ENCODE peak calls at places on chromosomes 5 and 9, in four cellular contexts. I is A549, E is WTC11, Q is GM12878. X is an unnamed sample.

GRCh38 chr5:134110382-134110781 is 4.1 kb upstream of the TCF7 start:
- DNase-seq in E (no peak), I (no peak), Q (no peak), X (no peak)

GRCh38 chr9:1726993-1727759 is 288.0 kb upstream of the SMARCA2 start:
- DNase-seq in I (no peak), Q (no peak), E (peak; percentile 22), X (no peak)

GRCh38 chr5:66867622-66868322 is 271.6 kb downstream of the MAST4 start:
- DNase-seq in Q (no peak), E (no peak), I (no peak), X (no peak)

GRCh38 chr9:124853605-124854143 is 414 bp downstream of the WDR38 start:
- DNase-seq in Q (no peak), I (no peak), E (no peak), X (no peak)

GRCh38 chr9:20353931-20354652 is 268.2 kb downstream of the MLLT3 start:
- DNase-seq in E (no peak), I (no peak), Q (no peak), X (no peak)

GRCh38 chr9:20573023-20573422 is 49.3 kb downstream of the MLLT3 start:
- DNase-seq in I (no peak), E (no peak), Q (no peak), X (no peak)

GRCh38 chr9:130866474-130866965 is 30.1 kb downstream of the QRFP start:
- DNase-seq in I (peak; percentile 93), E (peak; percentile 91), Q (peak; percentile 17), X (no peak)

GRCh38 chr5:80967500-80968181 is 7.5 kb downstream of the RASGRF2 start:
- DNase-seq in E (no peak), I (peak; percentile 70), Q (no peak), X (no peak)

GRCh38 chr5:36502608-36503007 is 103.8 kb upstream of the SLC1A3 start:
- DNase-seq in E (no peak), Q (no peak), I (no peak), X (no peak)

GRCh38 chr5:120749737-120750136 is 285.6 kb downstream of the PRR16 start:
- DNase-seq in Q (no peak), E (no peak), I (no peak), X (no peak)

GRCh38 chr9:134602547-134603362 is 38.8 kb upstream of the COL5A1 start:
- DNase-seq in Q (no peak), I (peak; percentile 92), E (no peak), X (no peak)

GRCh38 chr5:35773936-35774335 is 82.8 kb upstream of the IL7R start:
- DNase-seq in E (no peak), I (no peak), Q (no peak), X (no peak)

GRCh38 chr5:58002318-58002717 is 457.6 kb downstream of the PLK2 start:
- DNase-seq in Q (no peak), E (no peak), I (peak; percentile 7), X (no peak)

GRCh38 chr5:142911170-142911569 is 141.0 kb downstream of the ARHGAP26 start:
- DNase-seq in I (no peak), E (no peak), Q (no peak), X (no peak)

DNA sequence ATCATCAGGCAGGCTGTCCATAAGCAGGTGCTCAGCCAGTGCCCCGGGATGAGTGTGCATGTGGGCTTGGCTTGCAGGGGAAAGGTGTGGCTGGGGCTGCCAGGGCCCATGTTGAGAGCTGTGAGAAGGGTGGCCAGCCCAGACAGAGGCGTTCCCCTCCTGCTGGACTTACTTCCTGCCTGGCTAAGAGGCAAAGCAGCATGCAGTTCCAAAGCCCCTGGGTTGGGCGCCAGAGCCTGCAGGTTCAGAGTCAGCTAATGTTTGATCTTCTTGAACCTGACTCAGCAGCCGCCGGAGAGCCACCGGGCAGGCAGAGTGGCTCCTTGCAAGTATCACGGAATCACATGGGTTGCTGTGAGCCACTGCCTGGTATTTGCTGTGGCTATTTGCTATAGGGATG is 168.4 kb upstream of the MAP1B start:
- DNase-seq in I (peak; percentile 87), Q (no peak), E (peak; percentile 28), X (no peak)
- TF ChIP-seq MAX in I (peak; percentile 60), Q (no peak), E (no peak), X (no peak)

GRCh38 chr5:87776785-87777184 is 364.1 kb upstream of the CCNH start:
- DNase-seq in I (no peak), Q (no peak), E (no peak), X (no peak)

GRCh38 chr5:87784869-87785268 is 372.1 kb upstream of the CCNH start:
- DNase-seq in Q (no peak), I (no peak), E (no peak), X (no peak)

DNA sequence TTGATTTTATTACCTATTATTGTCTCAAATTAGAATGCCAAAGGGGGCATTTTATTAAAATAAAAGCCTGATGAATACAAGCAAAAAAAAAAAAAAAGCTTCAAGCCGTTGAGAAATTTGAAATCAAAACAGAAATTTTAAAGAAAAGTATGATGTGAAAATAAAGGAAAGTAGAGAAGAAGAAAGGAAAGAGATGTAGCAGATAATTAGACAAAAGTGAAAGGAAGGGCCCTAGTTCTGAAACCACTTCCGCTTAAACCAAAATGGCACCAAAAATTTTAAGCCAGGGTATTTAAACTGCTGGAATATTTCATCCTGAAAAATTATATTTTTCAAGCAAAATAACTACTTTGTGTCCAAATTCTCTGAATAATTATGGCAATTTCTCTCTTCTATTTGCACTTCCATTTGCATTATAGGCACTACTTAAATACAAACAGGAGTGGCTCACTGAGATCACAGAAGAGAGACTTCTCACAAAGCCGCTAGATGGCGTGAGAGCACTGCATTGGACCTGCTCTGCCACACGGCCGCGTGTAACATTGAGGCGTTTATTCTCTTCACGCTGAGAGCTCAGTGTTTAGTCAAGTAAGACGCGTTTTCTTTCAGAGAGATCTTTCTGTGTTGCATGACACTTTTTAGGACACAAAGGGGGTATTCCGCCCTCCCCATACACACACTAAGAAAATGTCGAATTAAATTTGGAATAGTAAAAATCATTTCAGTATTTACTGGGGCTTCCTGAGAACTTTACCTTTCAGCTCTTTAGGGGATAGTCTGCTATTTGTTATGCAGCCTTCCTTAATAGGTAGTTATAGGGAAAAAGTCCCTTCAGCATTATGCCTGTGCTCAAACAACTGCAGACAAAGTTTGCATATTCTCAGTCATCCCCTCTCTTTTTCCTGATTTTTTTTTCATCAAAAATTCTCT is 368.4 kb upstream of the CCNH start:
- DNase-seq in Q (peak; percentile 48), E (peak; percentile 82), I (peak; percentile 84), X (peak; percentile 51)
- TF ChIP-seq MAX in Q (peak; percentile 46), E (peak; percentile 42), I (peak; percentile 48), X (no peak)

GRCh38 chr9:132638240-132638639 is 31.5 kb downstream of the DDX31 start:
- DNase-seq in I (no peak), E (no peak), Q (no peak), X (no peak)
- TF ChIP-seq MAX in I (no peak), E (no peak), Q (no peak), X (no peak)

DNA sequence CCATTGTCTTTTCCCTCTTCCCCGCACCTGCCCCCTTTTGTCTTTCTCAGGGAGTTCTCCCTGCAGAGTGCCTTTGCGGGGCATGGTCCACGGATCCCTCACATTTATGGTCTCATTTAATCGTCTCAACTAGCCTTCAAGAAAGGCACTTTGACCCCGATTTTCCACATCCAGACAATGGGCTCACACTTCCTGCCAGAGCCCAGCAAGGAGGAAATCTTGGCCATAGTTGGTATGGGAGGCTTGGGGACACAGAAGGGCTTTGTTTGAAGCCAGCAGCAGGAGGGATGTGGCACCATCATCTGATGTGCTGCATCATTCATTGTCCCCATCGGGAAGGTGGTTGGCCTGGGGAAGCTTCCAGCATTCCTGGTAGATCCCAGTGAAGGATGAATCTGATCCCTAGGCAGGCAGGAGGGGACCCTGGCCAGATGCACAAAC is 24.9 kb downstream of the GSN start:
- DNase-seq in Q (no peak), I (no peak), E (no peak), X (no peak)
- TF ChIP-seq MAX in Q (no peak), I (no peak), E (no peak), X (no peak)

GRCh38 chr5:43396762-43397304 is 15.4 kb downstream of the CCL28 start:
- DNase-seq in E (peak; percentile 59), Q (peak; percentile 17), I (peak; percentile 17), X (no peak)
- TF ChIP-seq MAX in E (peak; percentile 98), Q (peak; percentile 26), I (peak; percentile 78), X (no peak)

GRCh38 chr5:98755406-98755805 is 18.1 kb upstream of the RGMB start:
- DNase-seq in I (no peak), Q (no peak), E (no peak), X (no peak)
- TF ChIP-seq MAX in I (no peak), Q (no peak), E (no peak), X (no peak)

X was measured in K562.